ENCODE peak calls at places on chromosomes 16 and 17, in six cellular contexts. One of them, this sample, is unnamed.

GRCh38 chr17:75820411-75821080 is 23.7 kb downstream of the UNC13D start:
- DNase-seq in non-pigmented ciliary epithelial cell: no peak
- DNase-seq in AG20443: no peak
- DNase-seq in mucosa of descending colon: no peak
- DNase-seq in HFFc6: no peak
- DNase-seq in HL-60: no peak
- DNase-seq in this sample: no peak

GRCh38 chr16:4408323-4408690 is 8.1 kb downstream of the CORO7 start:
- DNase-seq in non-pigmented ciliary epithelial cell: no peak
- DNase-seq in AG20443: no peak
- DNase-seq in mucosa of descending colon: no peak
- DNase-seq in HFFc6: no peak
- DNase-seq in HL-60: no peak
- DNase-seq in this sample: no peak

GRCh38 chr17:48554412-48555090 is 9.6 kb upstream of the HOXB2 start:
- DNase-seq in non-pigmented ciliary epithelial cell: no peak
- DNase-seq in AG20443: no peak
- DNase-seq in mucosa of descending colon: no peak
- DNase-seq in HFFc6: no peak
- DNase-seq in HL-60: no peak
- DNase-seq in this sample: peak; percentile 76

GRCh38 chr16:48365030-48365600 is 20.1 kb downstream of the SIAH1 start:
- DNase-seq in non-pigmented ciliary epithelial cell: no peak
- DNase-seq in AG20443: no peak
- DNase-seq in mucosa of descending colon: no peak
- DNase-seq in HFFc6: no peak
- DNase-seq in HL-60: no peak
- DNase-seq in this sample: no peak

GRCh38 chr16:637081-638018 is 1.2 kb upstream of the METTL26 start:
- DNase-seq in non-pigmented ciliary epithelial cell: no peak
- DNase-seq in AG20443: peak; percentile 99
- DNase-seq in mucosa of descending colon: peak; percentile 76
- DNase-seq in HFFc6: no peak
- DNase-seq in HL-60: peak; percentile 84
- DNase-seq in this sample: peak; percentile 68

GRCh38 chr17:79045001-79045729 is 21.2 kb downstream of the C1QTNF1 start:
- DNase-seq in non-pigmented ciliary epithelial cell: no peak
- DNase-seq in AG20443: peak; percentile 15
- DNase-seq in mucosa of descending colon: no peak
- DNase-seq in HFFc6: no peak
- DNase-seq in HL-60: no peak
- DNase-seq in this sample: no peak

GRCh38 chr17:1644493-1645206 is 882 bp downstream of the SCARF1 start:
- DNase-seq in non-pigmented ciliary epithelial cell: no peak
- DNase-seq in AG20443: peak; percentile 25
- DNase-seq in mucosa of descending colon: peak; percentile 65
- DNase-seq in HFFc6: peak; percentile 33
- DNase-seq in HL-60: no peak
- DNase-seq in this sample: no peak

GRCh38 chr17:80034977-80035686 is 540 bp downstream of the TBC1D16 start:
- DNase-seq in non-pigmented ciliary epithelial cell: no peak
- DNase-seq in AG20443: peak; percentile 34
- DNase-seq in mucosa of descending colon: no peak
- DNase-seq in HFFc6: peak; percentile 25
- DNase-seq in HL-60: no peak
- DNase-seq in this sample: peak; percentile 53

GRCh38 chr17:80856863-80857488 is 134.7 kb upstream of the CHMP6 start:
- DNase-seq in non-pigmented ciliary epithelial cell: no peak
- DNase-seq in AG20443: no peak
- DNase-seq in mucosa of descending colon: peak; percentile 39
- DNase-seq in HFFc6: no peak
- DNase-seq in HL-60: no peak
- DNase-seq in this sample: no peak

GRCh38 chr17:74951680-74952421 is 16.2 kb downstream of the OTOP3 start:
- DNase-seq in non-pigmented ciliary epithelial cell: no peak
- DNase-seq in AG20443: no peak
- DNase-seq in mucosa of descending colon: no peak
- DNase-seq in HFFc6: no peak
- DNase-seq in HL-60: no peak
- DNase-seq in this sample: no peak

GRCh38 chr16:72312862-72313261 is 140.9 kb upstream of the PMFBP1 start:
- DNase-seq in non-pigmented ciliary epithelial cell: no peak
- DNase-seq in AG20443: peak; percentile 22
- DNase-seq in mucosa of descending colon: no peak
- DNase-seq in HFFc6: peak; percentile 13
- DNase-seq in HL-60: no peak
- DNase-seq in this sample: no peak

GRCh38 chr16:26827386-26827785 is 239.3 kb upstream of the C16orf82 start:
- DNase-seq in non-pigmented ciliary epithelial cell: no peak
- DNase-seq in AG20443: no peak
- DNase-seq in mucosa of descending colon: no peak
- DNase-seq in HFFc6: no peak
- DNase-seq in HL-60: no peak
- DNase-seq in this sample: no peak

GRCh38 chr17:18004901-18005305 is 32.2 kb downstream of the DRC3 start:
- DNase-seq in non-pigmented ciliary epithelial cell: no peak
- DNase-seq in AG20443: no peak
- DNase-seq in mucosa of descending colon: no peak
- DNase-seq in HFFc6: no peak
- DNase-seq in HL-60: no peak
- DNase-seq in this sample: no peak

GRCh38 chr17:76293106-76293505 is 15.0 kb downstream of the QRICH2 start:
- DNase-seq in non-pigmented ciliary epithelial cell: no peak
- DNase-seq in AG20443: no peak
- DNase-seq in mucosa of descending colon: no peak
- DNase-seq in HFFc6: no peak
- DNase-seq in HL-60: no peak
- DNase-seq in this sample: no peak

GRCh38 chr17:8856869-8857575 is 10.5 kb downstream of the PIK3R6 start:
- DNase-seq in non-pigmented ciliary epithelial cell: no peak
- DNase-seq in AG20443: no peak
- DNase-seq in mucosa of descending colon: no peak
- DNase-seq in HFFc6: no peak
- DNase-seq in HL-60: no peak
- DNase-seq in this sample: peak; percentile 67

GRCh38 chr16:4968879-4969278 is 10.7 kb downstream of the SEC14L5 start:
- DNase-seq in non-pigmented ciliary epithelial cell: no peak
- DNase-seq in AG20443: no peak
- DNase-seq in mucosa of descending colon: no peak
- DNase-seq in HFFc6: no peak
- DNase-seq in HL-60: no peak
- DNase-seq in this sample: peak; percentile 36

GRCh38 chr16:9885876-9886275 is 296.4 kb downstream of the GRIN2A start:
- DNase-seq in non-pigmented ciliary epithelial cell: no peak
- DNase-seq in AG20443: no peak
- DNase-seq in mucosa of descending colon: no peak
- DNase-seq in HFFc6: no peak
- DNase-seq in HL-60: no peak
- DNase-seq in this sample: no peak

GRCh38 chr16:69345923-69346322 is 5.7 kb downstream of the TMED6 start:
- DNase-seq in non-pigmented ciliary epithelial cell: no peak
- DNase-seq in AG20443: no peak
- DNase-seq in mucosa of descending colon: no peak
- DNase-seq in HFFc6: no peak
- DNase-seq in HL-60: no peak
- DNase-seq in this sample: no peak

GRCh38 chr16:49921791-49922456 is 66.0 kb upstream of the ZNF423 start:
- DNase-seq in non-pigmented ciliary epithelial cell: peak; percentile 11
- DNase-seq in AG20443: peak; percentile 58
- DNase-seq in mucosa of descending colon: no peak
- DNase-seq in HFFc6: peak; percentile 6
- DNase-seq in HL-60: peak; percentile 36
- DNase-seq in this sample: peak; percentile 76

GRCh38 chr16:57036945-57037344 is 47.6 kb downstream of the NLRC5 start:
- DNase-seq in non-pigmented ciliary epithelial cell: no peak
- DNase-seq in AG20443: no peak
- DNase-seq in mucosa of descending colon: no peak
- DNase-seq in HFFc6: no peak
- DNase-seq in HL-60: peak; percentile 73
- DNase-seq in this sample: no peak

GRCh38 chr17:17511971-17512858 is 16.0 kb upstream of the RASD1 start:
- DNase-seq in non-pigmented ciliary epithelial cell: peak; percentile 60
- DNase-seq in AG20443: peak; percentile 95
- DNase-seq in mucosa of descending colon: peak; percentile 55
- DNase-seq in HFFc6: peak; percentile 95
- DNase-seq in HL-60: peak; percentile 89
- DNase-seq in this sample: no peak

GRCh38 chr16:89015271-89015859 is 38.4 kb upstream of the CBFA2T3 start:
- DNase-seq in non-pigmented ciliary epithelial cell: no peak
- DNase-seq in AG20443: no peak
- DNase-seq in mucosa of descending colon: peak; percentile 34
- DNase-seq in HFFc6: no peak
- DNase-seq in HL-60: no peak
- DNase-seq in this sample: no peak

GRCh38 chr17:27622914-27623313 is 8.1 kb upstream of the LGALS9 start:
- DNase-seq in non-pigmented ciliary epithelial cell: no peak
- DNase-seq in AG20443: no peak
- DNase-seq in mucosa of descending colon: peak; percentile 11
- DNase-seq in HFFc6: no peak
- DNase-seq in HL-60: no peak
- DNase-seq in this sample: no peak

GRCh38 chr16:57092786-57093301 is 461 bp downstream of the CPNE2 start:
- DNase-seq in non-pigmented ciliary epithelial cell: no peak
- DNase-seq in AG20443: peak; percentile 78
- DNase-seq in mucosa of descending colon: peak; percentile 68
- DNase-seq in HFFc6: no peak
- DNase-seq in HL-60: peak; percentile 31
- DNase-seq in this sample: peak; percentile 70

GRCh38 chr17:48132375-48132774 is 24.8 kb downstream of the SNX11 start:
- DNase-seq in non-pigmented ciliary epithelial cell: no peak
- DNase-seq in AG20443: no peak
- DNase-seq in mucosa of descending colon: no peak
- DNase-seq in HFFc6: no peak
- DNase-seq in HL-60: no peak
- DNase-seq in this sample: peak; percentile 20

GRCh38 chr16:3963203-3963602 is 82.7 kb upstream of the CREBBP start:
- DNase-seq in non-pigmented ciliary epithelial cell: no peak
- DNase-seq in AG20443: no peak
- DNase-seq in mucosa of descending colon: no peak
- DNase-seq in HFFc6: no peak
- DNase-seq in HL-60: no peak
- DNase-seq in this sample: peak; percentile 32

GRCh38 chr17:74987909-74988711 is 678 bp downstream of the CDR2L start:
- DNase-seq in non-pigmented ciliary epithelial cell: peak; percentile 34
- DNase-seq in AG20443: peak; percentile 86
- DNase-seq in mucosa of descending colon: peak; percentile 83
- DNase-seq in HFFc6: peak; percentile 59
- DNase-seq in HL-60: peak; percentile 27
- DNase-seq in this sample: peak; percentile 75

GRCh38 chr17:74852237-74853047 is 7.2 kb downstream of the GRIN2C start:
- DNase-seq in non-pigmented ciliary epithelial cell: no peak
- DNase-seq in AG20443: peak; percentile 38
- DNase-seq in mucosa of descending colon: no peak
- DNase-seq in HFFc6: no peak
- DNase-seq in HL-60: no peak
- DNase-seq in this sample: peak; percentile 75

GRCh38 chr17:80921159-80921558 is 70.5 kb upstream of the CHMP6 start:
- DNase-seq in non-pigmented ciliary epithelial cell: no peak
- DNase-seq in AG20443: no peak
- DNase-seq in mucosa of descending colon: no peak
- DNase-seq in HFFc6: no peak
- DNase-seq in HL-60: no peak
- DNase-seq in this sample: no peak

GRCh38 chr17:4230142-4230541 is 33.6 kb downstream of the ANKFY1 start:
- DNase-seq in non-pigmented ciliary epithelial cell: peak; percentile 84
- DNase-seq in AG20443: peak; percentile 86
- DNase-seq in mucosa of descending colon: no peak
- DNase-seq in HFFc6: peak; percentile 94
- DNase-seq in HL-60: no peak
- DNase-seq in this sample: no peak

GRCh38 chr17:63435681-63436522 is 10.2 kb downstream of the CYB561 start:
- DNase-seq in non-pigmented ciliary epithelial cell: no peak
- DNase-seq in AG20443: no peak
- DNase-seq in mucosa of descending colon: peak; percentile 68
- DNase-seq in HFFc6: no peak
- DNase-seq in HL-60: no peak
- DNase-seq in this sample: peak; percentile 38

GRCh38 chr17:39808409-39808997 is 55.6 kb downstream of the IKZF3 start:
- DNase-seq in non-pigmented ciliary epithelial cell: no peak
- DNase-seq in AG20443: no peak
- DNase-seq in mucosa of descending colon: no peak
- DNase-seq in HFFc6: no peak
- DNase-seq in HL-60: no peak
- DNase-seq in this sample: no peak

GRCh38 chr16:21265104-21265825 is 12.8 kb downstream of the CRYM start:
- DNase-seq in non-pigmented ciliary epithelial cell: no peak
- DNase-seq in AG20443: peak; percentile 28
- DNase-seq in mucosa of descending colon: no peak
- DNase-seq in HFFc6: no peak
- DNase-seq in HL-60: no peak
- DNase-seq in this sample: no peak

GRCh38 chr17:76000016-76000754 is 470 bp upstream of the CDK3 start:
- DNase-seq in non-pigmented ciliary epithelial cell: no peak
- DNase-seq in AG20443: peak; percentile 81
- DNase-seq in mucosa of descending colon: peak; percentile 78
- DNase-seq in HFFc6: no peak
- DNase-seq in HL-60: peak; percentile 64
- DNase-seq in this sample: peak; percentile 58

GRCh38 chr17:29141484-29141835 is 38.7 kb downstream of the MYO18A start:
- DNase-seq in non-pigmented ciliary epithelial cell: no peak
- DNase-seq in AG20443: no peak
- DNase-seq in mucosa of descending colon: no peak
- DNase-seq in HFFc6: no peak
- DNase-seq in HL-60: no peak
- DNase-seq in this sample: no peak

GRCh38 chr17:66233023-66233753 is 4.0 kb upstream of the APOH start:
- DNase-seq in non-pigmented ciliary epithelial cell: no peak
- DNase-seq in AG20443: no peak
- DNase-seq in mucosa of descending colon: no peak
- DNase-seq in HFFc6: no peak
- DNase-seq in HL-60: no peak
- DNase-seq in this sample: no peak

This sample was measured in NCI-H69.